ENCODE peak calls at places on chromosomes 7 and 10, in ten cellular contexts. Q is fibroblast of villous mesenchyme; G is T-helper 1 cell; Z is iPS-NIHi11; D is CD4-positive, alpha-beta T cell; A is Right ventricle myocardium superior; J is left ventricle myocardium superior; X is myocyte; E is NCI-H1694 treated with DMSO at 0.1 percent for 48 hours; W is spleen. R is an unnamed sample.

GRCh38 chr10:99341860-99342517 is 12.8 kb downstream of the CNNM1 start:
- DNase-seq in Z (no peak), X (peak; percentile 70), E (peak; percentile 19), J (no peak), A (no peak), Q (no peak), G (no peak), W (no peak), D (no peak), R (no peak)

GRCh38 chr10:113059001-113059780 is 109.1 kb downstream of the TCF7L2 start:
- DNase-seq in A (no peak), X (peak; percentile 30), G (no peak), W (no peak), Q (peak; percentile 88), J (no peak), E (no peak), Z (no peak), D (no peak), R (no peak)

GRCh38 chr10:64546073-64546472 is 1024.9 kb downstream of the REEP3 start:
- DNase-seq in A (no peak), X (no peak), Q (no peak), W (no peak), D (no peak), G (no peak), E (no peak), J (no peak), Z (no peak), R (no peak)

GRCh38 chr10:100984670-100985177 is 2.6 kb downstream of the MRPL43 start:
- DNase-seq in Z (no peak), A (no peak), W (peak; percentile 16), J (no peak), Q (no peak), D (no peak), X (no peak), E (no peak), G (no peak), R (no peak)

GRCh38 chr10:44261296-44261695 is 123.6 kb downstream of the CXCL12 start:
- DNase-seq in J (peak; percentile 78), Q (no peak), X (no peak), A (peak; percentile 79), W (no peak), G (no peak), D (no peak), Z (no peak), E (no peak), R (peak; percentile 70)

GRCh38 chr7:101099969-101100781 is 14.9 kb downstream of the TRIM56 start:
- DNase-seq in J (peak; percentile 92), A (peak; percentile 95), D (no peak), Z (peak; percentile 86), W (peak; percentile 85), E (no peak), G (peak; percentile 55), Q (peak; percentile 98), X (peak; percentile 100), R (peak; percentile 90)

GRCh38 chr7:44259547-44260457 is 59.0 kb downstream of the YKT6 start:
- DNase-seq in J (peak; percentile 81), Z (no peak), A (peak; percentile 82), E (no peak), W (no peak), G (peak; percentile 59), Q (peak; percentile 76), X (peak; percentile 50), D (no peak), R (peak; percentile 42)

GRCh38 chr10:99872367-99873162 is 90.1 kb downstream of the ABCC2 start:
- DNase-seq in X (no peak), W (no peak), Q (peak; percentile 46), E (no peak), A (no peak), D (no peak), Z (no peak), G (peak; percentile 4), J (no peak), R (no peak)

GRCh38 chr7:101890666-101891065 is 73.2 kb downstream of the CUX1 start:
- DNase-seq in D (no peak), J (no peak), A (no peak), X (no peak), Z (no peak), Q (no peak), W (no peak), E (no peak), G (no peak), R (no peak)

GRCh38 chr7:149220534-149220933 is 18.9 kb upstream of the ZNF212 start:
- DNase-seq in Z (no peak), D (no peak), G (no peak), E (no peak), Q (peak; percentile 57), J (no peak), X (peak; percentile 30), A (no peak), W (no peak), R (no peak)

GRCh38 chr10:55370021-55370420 is 569.0 kb upstream of the PCDH15 start:
- DNase-seq in E (no peak), G (no peak), X (no peak), W (no peak), D (no peak), Q (peak; percentile 30), A (no peak), J (no peak), Z (no peak), R (no peak)

GRCh38 chr10:22491931-22492615 is 146.8 kb downstream of the SPAG6 start:
- DNase-seq in Q (no peak), E (no peak), X (no peak), J (no peak), G (peak; percentile 72), A (no peak), D (no peak), Z (no peak), W (no peak), R (no peak)

GRCh38 chr10:43843331-43844101 is 194.8 kb upstream of the ZNF32 start:
- DNase-seq in E (no peak), Z (no peak), X (peak; percentile 86), Q (peak; percentile 75), G (no peak), W (no peak), A (peak; percentile 77), J (peak; percentile 74), D (no peak), R (no peak)

GRCh38 chr7:82722946-82723345 is 279.4 kb upstream of the CACNA2D1 start:
- DNase-seq in J (no peak), W (no peak), Z (no peak), X (no peak), D (no peak), G (no peak), E (no peak), Q (no peak), A (no peak), R (no peak)

GRCh38 chr10:119115921-119116320 is 12.0 kb downstream of the DENND10 start:
- DNase-seq in Z (no peak), X (no peak), G (no peak), A (no peak), D (no peak), W (no peak), E (no peak), Q (peak; percentile 62), J (no peak), R (no peak)

GRCh38 chr7:44639701-44640321 is 33.4 kb downstream of the OGDH start:
- DNase-seq in D (no peak), X (peak; percentile 84), E (no peak), G (no peak), A (no peak), J (no peak), Q (peak; percentile 76), Z (peak; percentile 53), W (no peak), R (no peak)

GRCh38 chr10:97724341-97724941 is 10.9 kb downstream of the MARVELD1 start:
- DNase-seq in A (no peak), G (no peak), J (no peak), X (no peak), Z (no peak), D (no peak), Q (peak; percentile 88), W (peak; percentile 29), E (no peak), R (no peak)

GRCh38 chr10:96225119-96225518 is 46.2 kb downstream of the BLNK start:
- DNase-seq in J (no peak), D (no peak), G (no peak), W (no peak), Q (no peak), A (no peak), Z (no peak), E (no peak), X (peak; percentile 27), R (no peak)

GRCh38 chr10:3538850-3539531 is 246.0 kb downstream of the KLF6 start:
- DNase-seq in X (peak; percentile 79), W (no peak), Q (peak; percentile 94), D (no peak), E (no peak), J (no peak), G (no peak), A (no peak), Z (no peak), R (peak; percentile 28)

GRCh38 chr7:108623220-108623619 is 53.5 kb downstream of the DNAJB9 start:
- DNase-seq in A (no peak), G (no peak), Q (no peak), E (no peak), J (no peak), D (no peak), W (no peak), Z (no peak), X (no peak), R (no peak)

R was measured in heart right ventricle.